ENCODE peak calls at places on chromosomes 12 and 14, in four cellular contexts. V, Z, I and Q are unnamed samples.

GRCh38 chr12:125340791-125341190 is 275.6 kb downstream of the AACS start:
- DNase-seq in V (no peak), Z (no peak), I (peak), Q (no peak)

GRCh38 chr12:10278104-10278503 is 29.6 kb upstream of the KLRD1 start:
- DNase-seq in V (no peak), Z (no peak), I (no peak), Q (no peak)

GRCh38 chr14:34254031-34254430 is 208.0 kb downstream of the SPTSSA start:
- DNase-seq in V (no peak), Z (no peak), I (no peak), Q (no peak)

GRCh38 chr14:32678088-32678487 is 260.6 kb upstream of the NPAS3 start:
- DNase-seq in V (no peak), Z (no peak), I (no peak), Q (no peak)

GRCh38 chr12:80861636-80862378 is 75.9 kb downstream of the LIN7A start:
- DNase-seq in V (no peak), Z (no peak), I (peak), Q (no peak)

GRCh38 chr12:124296916-124297351 is 2.0 kb downstream of the RFLNA start:
- DNase-seq in V (no peak), Z (no peak), I (no peak), Q (peak)

GRCh38 chr14:96582641-96582980 is 80.4 kb downstream of the PAPOLA start:
- DNase-seq in V (no peak), Z (no peak), I (no peak), Q (no peak)

GRCh38 chr12:86623267-86623666 is 367.1 kb upstream of the MGAT4C start:
- DNase-seq in V (no peak), Z (no peak), I (peak), Q (no peak)

GRCh38 chr12:32400114-32400672 is 835 bp downstream of the FGD4 start:
- DNase-seq in V (peak), Z (no peak), I (no peak), Q (no peak)

GRCh38 chr14:32203928-32204357 is 874 bp upstream of the RNU6-8 start:
- DNase-seq in V (no peak), Z (no peak), I (peak), Q (no peak)

GRCh38 chr12:10559241-10559640 is 53.6 kb downstream of the EIF2S3B start:
- DNase-seq in V (no peak), Z (peak), I (no peak), Q (no peak)

GRCh38 chr14:65560340-65561027 is 148.0 kb downstream of the FUT8 start:
- DNase-seq in V (no peak), Z (no peak), I (no peak), Q (no peak)

GRCh38 chr14:90605430-90605829 is 208.6 kb downstream of the CALM1 start:
- DNase-seq in V (no peak), Z (no peak), I (no peak), Q (no peak)

GRCh38 chr14:27608377-27608776 is 1010.5 kb upstream of the NOVA1 start:
- DNase-seq in V (no peak), Z (no peak), I (no peak), Q (no peak)

GRCh38 chr14:60573943-60574496 is 65.1 kb downstream of the SIX6 start:
- DNase-seq in V (no peak), Z (no peak), I (peak), Q (no peak)

GRCh38 chr12:123973552-123974341 is 732 bp downstream of the ZNF664 start:
- DNase-seq in V (no peak), Z (no peak), I (peak), Q (peak)

GRCh38 chr14:47919994-47920393 is 244.6 kb upstream of the MDGA2 start:
- DNase-seq in V (no peak), Z (no peak), I (no peak), Q (no peak)

GRCh38 chr14:102086346-102086971 is 385 bp downstream of the HSP90AA1 start:
- DNase-seq in V (peak), Z (peak), I (peak), Q (peak)

GRCh38 chr14:54730156-54730961 is 163.4 kb downstream of the SAMD4A start:
- DNase-seq in V (peak), Z (no peak), I (peak), Q (no peak)

GRCh38 chr12:89469361-89469760 is 55.2 kb downstream of the GALNT4 start:
- DNase-seq in V (peak), Z (no peak), I (no peak), Q (no peak)

GRCh38 chr12:24997970-24998582 is 49.2 kb upstream of the BCAT1 start:
- DNase-seq in V (peak), Z (no peak), I (peak), Q (no peak)

GRCh38 chr12:88860846-88861245 is 280.6 kb upstream of the KITLG start:
- DNase-seq in V (no peak), Z (no peak), I (no peak), Q (no peak)

GRCh38 chr14:30077946-30078345 is 150.3 kb upstream of the PRKD1 start:
- DNase-seq in V (no peak), Z (no peak), I (no peak), Q (no peak)

GRCh38 chr12:85273411-85274075 is 6.5 kb upstream of the ALX1 start:
- DNase-seq in V (peak), Z (no peak), I (no peak), Q (peak)

GRCh38 chr14:65351493-65352224 is 60.9 kb upstream of the FUT8 start:
- DNase-seq in V (peak), Z (no peak), I (no peak), Q (no peak)

GRCh38 chr12:1826867-1827705 is 6.7 kb downstream of the LRTM2 start:
- DNase-seq in V (no peak), Z (no peak), I (no peak), Q (no peak)

GRCh38 chr12:90627180-90627896 is 327.6 kb downstream of the CCER1 start:
- DNase-seq in V (no peak), Z (no peak), I (no peak), Q (no peak)

GRCh38 chr12:76611533-76611932 is 52.0 kb upstream of the OSBPL8 start:
- DNase-seq in V (no peak), Z (no peak), I (peak), Q (no peak)

GRCh38 chr12:5018677-5019076 is 25.0 kb upstream of the KCNA5 start:
- DNase-seq in V (no peak), Z (no peak), I (no peak), Q (no peak)

GRCh38 chr14:69811227-69811867 is 14.3 kb upstream of the SLC10A1 start:
- DNase-seq in V (no peak), Z (no peak), I (no peak), Q (no peak)

GRCh38 chr14:54275997-54276396 is 120.8 kb upstream of the CDKN3 start:
- DNase-seq in V (no peak), Z (no peak), I (no peak), Q (no peak)

GRCh38 chr12:131928765-131929529 is at the start of gene PUS1:
- DNase-seq in V (peak), Z (peak), I (peak), Q (peak)

GRCh38 chr12:42887657-42888056 is 298.1 kb upstream of the PRICKLE1 start:
- DNase-seq in V (no peak), Z (no peak), I (no peak), Q (no peak)

GRCh38 chr14:86003998-86004397 is 474.1 kb downstream of the FLRT2 start:
- DNase-seq in V (no peak), Z (no peak), I (peak), Q (no peak)

GRCh38 chr12:119744900-119745606 is 77.1 kb downstream of the PRKAB1 start:
- DNase-seq in V (no peak), Z (no peak), I (no peak), Q (no peak)

GRCh38 chr12:115871714-115872113 is 405.8 kb downstream of the MED13L start:
- DNase-seq in V (no peak), Z (no peak), I (peak), Q (peak)

GRCh38 chr12:52395761-52396434 is 10.2 kb downstream of the KRT82 start:
- DNase-seq in V (peak), Z (no peak), I (peak), Q (no peak)
- TF ChIP-seq CTCF in V (peak), Z (no peak), I (peak), Q (peak)

DNA sequence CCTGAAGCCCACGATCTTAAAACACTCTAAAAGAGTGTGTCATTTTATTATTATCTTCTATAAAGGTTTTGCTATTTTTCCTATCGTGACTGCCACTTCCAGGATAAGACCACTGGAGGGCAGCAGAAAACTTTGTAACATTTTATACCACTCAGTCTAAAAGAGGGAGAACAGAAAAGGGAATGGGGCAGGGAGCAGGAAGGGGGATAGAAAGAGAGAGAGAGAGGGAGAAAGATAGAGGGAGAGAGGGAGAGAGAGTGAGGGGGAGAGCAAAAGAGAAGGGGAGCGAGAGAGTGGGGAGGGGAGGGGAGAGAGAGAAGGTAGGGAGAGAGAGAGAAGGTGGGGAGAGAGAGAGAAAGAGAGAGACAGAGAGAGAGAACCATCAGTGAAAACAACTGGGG is 2.0 kb upstream of the ART4 start:
- DNase-seq in V (peak), Z (peak), I (peak), Q (no peak)
- TF ChIP-seq CTCF in V (peak), Z (peak), I (peak), Q (peak)

DNA sequence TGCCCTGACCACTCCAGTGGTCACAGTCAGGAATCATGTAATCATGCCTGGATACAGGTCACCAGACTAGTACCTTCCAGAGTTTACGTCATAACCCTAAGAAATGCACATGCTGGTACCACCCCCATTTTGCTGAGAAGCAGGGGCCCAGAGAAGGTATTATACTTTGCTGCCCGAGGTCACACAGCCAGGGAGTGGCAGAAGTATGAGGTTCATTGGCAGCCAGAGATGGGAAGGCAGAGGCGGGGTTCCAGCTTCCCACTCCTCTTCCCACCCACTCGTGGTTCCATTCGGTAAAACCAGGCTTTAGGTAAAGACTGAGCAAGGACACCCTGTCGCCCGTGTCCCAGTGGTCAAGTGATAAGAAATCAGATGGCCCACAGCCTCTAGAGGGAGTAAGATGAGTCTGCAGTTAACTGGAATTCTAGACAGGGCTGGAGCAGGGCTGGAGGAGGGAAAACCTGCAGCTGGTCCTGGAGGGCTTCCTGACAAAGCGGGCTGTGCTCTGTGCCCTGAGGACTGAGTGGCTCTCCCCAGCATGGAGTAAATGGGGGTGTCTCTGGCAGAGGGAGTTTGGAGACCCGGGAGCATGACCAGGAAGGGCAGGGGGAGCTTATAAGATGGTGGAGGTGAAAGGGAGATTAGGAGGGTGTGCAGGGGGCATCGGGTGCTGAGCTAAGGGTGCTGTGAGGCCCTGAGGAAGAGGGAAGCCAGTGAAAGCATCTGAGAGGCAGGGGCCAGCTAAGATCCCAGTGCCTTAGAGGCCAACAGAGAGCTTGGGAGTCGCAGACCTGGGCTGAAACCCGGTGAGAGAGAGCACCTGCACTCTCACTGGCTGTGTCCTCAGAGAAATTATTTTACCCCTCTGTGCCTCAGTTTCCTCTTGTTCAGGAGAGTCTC is 5.7 kb downstream of the FAM222A start:
- DNase-seq in V (no peak), Z (no peak), I (no peak), Q (peak)
- TF ChIP-seq CTCF in V (no peak), Z (no peak), I (no peak), Q (peak)

DNA sequence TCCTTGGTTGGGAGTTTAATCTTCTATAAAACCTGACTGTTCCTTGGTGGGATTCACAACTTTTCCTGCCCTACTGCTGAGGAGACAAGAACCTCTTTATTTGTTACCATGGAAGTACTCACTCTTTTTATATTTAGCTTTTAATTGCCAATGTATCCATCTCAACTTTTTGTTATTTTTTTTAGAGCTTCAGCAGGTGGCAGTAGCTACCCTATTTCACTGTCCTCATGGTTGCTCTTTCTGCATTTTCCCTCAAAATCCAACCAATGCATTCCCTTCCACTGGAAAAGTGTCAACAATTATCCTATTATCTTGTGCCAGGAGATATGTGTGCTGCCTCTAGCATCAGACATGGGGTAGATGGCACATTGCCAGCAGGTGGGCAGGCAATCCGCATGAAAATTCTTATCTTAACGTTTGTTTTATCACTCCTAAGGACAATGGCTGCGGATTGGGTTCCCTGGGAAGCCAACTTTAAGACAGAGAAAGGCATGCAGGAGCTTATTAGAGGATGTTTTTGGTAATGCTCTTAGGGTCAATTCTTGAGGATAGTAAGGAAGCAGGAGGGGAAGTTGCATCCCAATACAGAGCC is 406.4 kb downstream of the SNAPC1 start:
- DNase-seq in V (no peak), Z (no peak), I (no peak), Q (no peak)
- TF ChIP-seq CTCF in V (no peak), Z (no peak), I (no peak), Q (no peak)

GRCh38 chr12:112170376-112170775 is 45.0 kb downstream of the TRAFD1 start:
- DNase-seq in V (no peak), Z (no peak), I (peak), Q (peak)
- TF ChIP-seq CTCF in V (peak), Z (no peak), I (peak), Q (no peak)